ENCODE peak calls at places on chromosomes 1 and 21, in nine cellular contexts. A is CD8-positive, alpha-beta memory T cell; X is fibroblast of lung; E is mesenchymal stem cell; I is GM23248; Y is SK-N-SH; H is A549; U is kidney; L is body of pancreas. K is an unnamed sample. For H3K9me3, the result is how much of the 10 kb centered on the place peaks cover.

GRCh38 chr1:204065174-204065985 is 7.5 kb upstream of the SOX13 start:
- DNase-seq in A (no peak), X (peak), E (peak), I (peak), Y (no peak), H (no peak), U (no peak), L (peak), K (no peak)

GRCh38 chr21:44392185-44392584 is 38.8 kb downstream of the TRPM2 start:
- DNase-seq in A (no peak), X (no peak), E (no peak), I (no peak), Y (no peak), H (no peak), U (no peak), L (no peak), K (no peak)

GRCh38 chr1:40944326-40944725 is 35.2 kb upstream of the CTPS1 start:
- DNase-seq in A (no peak), X (peak), E (peak), I (peak), Y (no peak), H (peak), U (no peak), L (peak), K (no peak)

GRCh38 chr1:156246762-156247459 is 945 bp downstream of the PAQR6 start:
- DNase-seq in A (no peak), X (no peak), E (no peak), I (peak), Y (no peak), H (no peak), U (no peak), L (no peak), K (no peak)

GRCh38 chr21:27371065-27371464 is 404.2 kb upstream of the ADAMTS5 start:
- DNase-seq in A (no peak), X (peak), E (no peak), I (no peak), Y (no peak), H (no peak), U (no peak), L (no peak), K (no peak)

GRCh38 chr1:223137402-223138100 is 5.5 kb downstream of the TLR5 start:
- DNase-seq in A (no peak), X (peak), E (peak), I (peak), Y (no peak), H (peak), U (no peak), L (peak), K (no peak)

GRCh38 chr1:203403586-203403985 is 52.7 kb upstream of the FMOD start:
- DNase-seq in A (no peak), X (no peak), E (no peak), I (no peak), Y (no peak), H (no peak), U (no peak), L (no peak), K (no peak)

GRCh38 chr1:203537806-203538464 is 44.0 kb downstream of the OPTC start:
- DNase-seq in A (no peak), X (peak), E (no peak), I (peak), Y (no peak), H (peak), U (no peak), L (peak), K (no peak)

GRCh38 chr21:15250384-15250783 is 185.6 kb upstream of the NRIP1 start:
- DNase-seq in A (no peak), X (peak), E (no peak), I (peak), Y (no peak), H (peak), U (no peak), L (no peak), K (no peak)

GRCh38 chr1:7856345-7856744 is 3.5 kb upstream of the UTS2 start:
- DNase-seq in A (no peak), X (no peak), E (peak), I (no peak), Y (no peak), H (no peak), U (no peak), L (peak), K (no peak)

GRCh38 chr1:109767596-109768334 is 4.0 kb upstream of the EPS8L3 start:
- DNase-seq in A (no peak), X (no peak), E (no peak), I (no peak), Y (no peak), H (no peak), U (peak), L (peak), K (no peak)

GRCh38 chr1:46171872-46172271 is 3.0 kb upstream of the TSPAN1 start:
- DNase-seq in A (no peak), X (no peak), E (no peak), I (no peak), Y (no peak), H (no peak), U (peak), L (peak), K (no peak)

GRCh38 chr1:31807273-31808048 is 8.4 kb downstream of the SPOCD1 start:
- DNase-seq in A (no peak), X (no peak), E (no peak), I (no peak), Y (no peak), H (no peak), U (no peak), L (no peak), K (no peak)

GRCh38 chr1:161928056-161928455 is 95.6 kb downstream of the OLFML2B start:
- DNase-seq in A (no peak), X (peak), E (no peak), I (no peak), Y (no peak), H (no peak), U (no peak), L (no peak), K (no peak)

DNA sequence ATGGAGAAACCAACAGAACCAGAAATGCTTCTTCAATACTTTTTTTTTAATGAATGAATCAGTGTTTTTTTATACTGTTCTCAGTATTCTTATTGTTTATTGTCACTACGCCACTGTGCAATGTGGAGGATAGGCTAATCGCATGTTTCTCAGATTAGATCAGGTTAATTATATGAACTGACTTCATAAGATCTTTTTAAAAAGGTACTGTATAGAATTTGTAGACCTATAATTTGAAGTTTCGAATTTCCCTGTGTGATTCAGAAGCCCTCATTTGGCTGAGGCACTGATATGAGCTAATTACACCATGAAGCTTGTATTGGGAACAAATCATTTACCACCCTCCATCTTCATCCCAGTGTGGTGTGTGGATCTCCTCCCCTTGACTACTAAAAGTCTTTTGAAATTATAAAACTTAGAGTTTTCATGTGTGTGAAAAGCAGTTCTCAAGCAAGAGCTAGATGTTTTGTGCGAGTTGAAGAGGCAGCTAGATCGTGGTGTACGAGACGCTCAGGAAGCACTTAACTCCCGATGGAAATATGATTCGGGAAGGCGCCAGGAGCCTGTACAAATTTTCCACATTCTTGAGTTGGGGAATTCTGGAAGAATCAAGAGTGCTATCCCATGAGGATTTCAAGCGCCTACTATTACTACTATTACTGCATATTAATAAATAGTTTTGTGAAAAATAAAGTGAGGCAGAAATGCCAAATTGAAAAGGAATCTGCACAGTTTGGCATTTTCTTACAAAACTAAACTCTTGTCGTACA is 52.1 kb upstream of the KCNE2 start:
- DNase-seq in A (no peak), X (no peak), E (no peak), I (no peak), Y (no peak), H (no peak), U (no peak), L (no peak), K (no peak)
- H3K4me3 ChIP-seq in A (no peak), X (no peak), E (peak), I (no peak), Y (no peak), H (no peak), U (no peak), L (no peak), K (no peak)

DNA sequence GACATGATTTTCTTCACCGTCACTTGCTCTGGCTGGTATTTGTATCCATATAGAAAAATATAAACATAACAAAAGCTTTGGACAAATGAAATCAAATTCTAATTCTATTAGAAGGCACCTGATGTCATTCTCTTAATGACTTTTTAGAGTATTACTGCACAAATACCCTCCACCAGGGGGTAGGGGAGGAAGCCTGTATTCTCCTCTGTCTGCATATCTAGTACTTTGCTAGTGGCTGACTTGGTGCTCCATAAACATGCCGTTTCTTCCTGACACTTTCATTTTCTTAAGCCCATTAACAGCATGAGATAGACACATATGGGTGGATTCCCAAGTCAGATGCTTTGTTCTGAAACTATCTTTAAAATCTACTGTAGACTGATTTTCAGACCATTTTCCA is 20.6 kb upstream of the KCNJ15 start:
- DNase-seq in A (no peak), X (no peak), E (peak), I (peak), Y (no peak), H (no peak), U (no peak), L (no peak), K (no peak)
- H3K9me3 ChIP-seq in A (under half), X (under half), E (under half), I (under half), Y (under half), H (under half), U (under half), L (under half), K (under half)

GRCh38 chr1:15685820-15686219 is 1.7 kb downstream of the PLEKHM2 start:
- DNase-seq in A (no peak), X (peak), E (peak), I (peak), Y (no peak), H (no peak), U (no peak), L (no peak), K (no peak)
- H3K4me3 ChIP-seq in A (no peak), X (peak), E (peak), I (peak), Y (peak), H (peak), U (peak), L (no peak), K (no peak)

DNA sequence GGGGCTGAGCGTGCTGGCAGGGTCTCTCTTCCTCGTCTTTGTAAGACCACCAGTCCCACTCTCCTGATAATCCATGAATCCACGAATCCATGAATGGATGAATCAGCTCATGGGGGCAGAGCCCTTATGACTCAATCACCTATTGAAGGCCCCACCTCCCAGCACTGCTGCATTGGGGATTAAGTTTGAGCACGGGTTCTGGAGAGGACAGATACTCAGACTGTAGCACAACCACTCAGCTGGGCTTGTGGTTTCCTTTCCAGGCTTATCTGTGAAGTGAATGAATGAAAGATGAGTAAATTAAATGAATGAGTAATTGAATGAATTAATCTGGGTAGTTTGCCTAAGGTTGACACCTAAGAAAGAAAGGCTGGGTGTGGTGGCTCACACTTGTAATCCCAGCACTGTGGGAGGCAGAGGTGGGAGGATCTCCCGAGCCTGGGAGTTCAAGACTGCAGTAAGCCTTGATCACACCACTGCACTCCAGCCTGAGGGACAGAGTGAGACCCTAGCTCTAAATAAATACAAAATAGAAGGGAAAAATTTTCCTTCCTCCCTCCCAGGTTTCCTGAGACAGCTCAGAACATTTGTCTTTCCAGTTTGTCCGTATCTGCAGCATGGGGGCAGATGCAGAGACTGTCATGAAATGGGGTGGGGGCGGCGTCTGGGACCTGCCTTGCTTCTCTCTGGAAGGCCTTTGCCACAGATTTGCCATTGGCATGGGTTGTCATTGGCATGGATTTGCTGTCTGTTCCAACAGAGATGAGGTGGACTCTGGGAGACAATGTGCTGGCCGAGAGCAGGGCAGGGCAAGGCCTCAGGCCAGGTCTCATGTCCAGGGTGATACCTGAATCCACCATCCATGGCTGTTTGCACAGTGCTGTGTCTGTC is 187.7 kb upstream of the C1orf174 start:
- DNase-seq in A (no peak), X (no peak), E (no peak), I (no peak), Y (no peak), H (no peak), U (no peak), L (no peak), K (no peak)
- H3K9me3 ChIP-seq in A (under half), X (under half), E (under half), I (under half), Y (under half), H (under half), U (under half), L (under half), K (under half)

GRCh38 chr1:179743679-179744400 is 749 bp downstream of the FAM163A start:
- DNase-seq in A (no peak), X (no peak), E (no peak), I (peak), Y (peak), H (no peak), U (peak), L (no peak), K (no peak)

GRCh38 chr1:179744401-179745130 is 1.5 kb downstream of the FAM163A start:
- DNase-seq in A (no peak), X (no peak), E (no peak), I (no peak), Y (peak), H (no peak), U (no peak), L (no peak), K (no peak)

GRCh38 chr1:179745131-179745611 is 2.1 kb downstream of the FAM163A start:
- DNase-seq in A (no peak), X (no peak), E (no peak), I (no peak), Y (peak), H (no peak), U (no peak), L (no peak), K (no peak)

GRCh38 chr1:179742291-179742690 is 800 bp upstream of the FAM163A start:
- DNase-seq in A (no peak), X (no peak), E (no peak), I (no peak), Y (no peak), H (no peak), U (no peak), L (no peak), K (no peak)

GRCh38 chr1:179742717-179743678 is at the start of gene FAM163A:
- DNase-seq in A (no peak), X (no peak), E (no peak), I (no peak), Y (peak), H (no peak), U (no peak), L (no peak), K (no peak)
- H3K4me3 ChIP-seq in A (no peak), X (no peak), E (peak), I (peak), Y (peak), H (peak), U (no peak), L (peak), K (peak)

DNA sequence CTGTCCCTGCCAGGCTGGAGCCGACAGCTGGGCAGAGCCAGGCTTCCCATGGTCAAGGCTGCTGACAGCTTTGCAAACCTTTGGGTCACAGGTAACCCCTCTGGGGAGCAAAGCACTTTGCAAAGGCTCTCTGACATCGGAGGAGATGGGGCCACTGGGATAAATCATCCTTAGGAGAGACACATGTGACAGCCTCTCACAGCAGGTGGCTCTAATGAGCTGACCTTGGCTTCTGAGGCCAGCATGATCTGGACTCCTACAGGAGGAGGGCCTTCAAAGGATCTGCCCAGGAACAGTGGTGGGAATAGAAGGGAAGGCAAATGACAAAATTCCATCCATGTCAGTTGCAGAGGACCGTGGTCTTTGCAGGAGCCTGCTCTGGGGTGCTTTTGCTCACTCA is 136.8 kb upstream of the AJAP1 start:
- DNase-seq in A (no peak), X (no peak), E (no peak), I (no peak), Y (no peak), H (no peak), U (no peak), L (no peak), K (no peak)
- H3K9me3 ChIP-seq in A (under half), X (under half), E (under half), I (under half), Y (under half), H (under half), U (under half), L (under half), K (under half)

GRCh38 chr1:14775434-14775833 is 176.9 kb downstream of the KAZN start:
- DNase-seq in A (no peak), X (no peak), E (no peak), I (no peak), Y (no peak), H (no peak), U (no peak), L (no peak), K (no peak)
- H3K4me3 ChIP-seq in A (no peak), X (no peak), E (no peak), I (no peak), Y (no peak), H (no peak), U (no peak), L (no peak), K (no peak)

GRCh38 chr1:49841767-49842166 is 182.0 kb downstream of the AGBL4 start:
- DNase-seq in A (no peak), X (no peak), E (no peak), I (no peak), Y (no peak), H (no peak), U (no peak), L (no peak), K (no peak)
- H3K9me3 ChIP-seq in A (under half), X (under half), E (half or more), I (under half), Y (under half), H (under half), U (under half), L (under half), K (under half)

K was measured in CD8-positive, alpha-beta T cell.